ENCODE peak calls at places on chromosomes 11 and 22, in four cellular contexts. Q, X, Z and H are unnamed samples.

GRCh38 chr11:34165786-34166557 is 60.5 kb downstream of the NAT10 start:
- DNase-seq in Q (peak), X (no peak), Z (peak), H (no peak)

GRCh38 chr11:78417175-78417887 is at the start of gene GAB2:
- DNase-seq in X (no peak), Z (no peak), Q (no peak), H (no peak)

GRCh38 chr11:65492637-65493366 is 6.0 kb upstream of the MALAT1 start:
- DNase-seq in Q (peak), Z (no peak), X (peak), H (peak)

GRCh38 chr11:86490582-86490981 is 115.9 kb downstream of the CCDC81 start:
- DNase-seq in X (no peak), Z (no peak), Q (no peak), H (no peak)

GRCh38 chr11:112277937-112278336 is 17.3 kb upstream of the PLET1 start:
- DNase-seq in Z (no peak), Q (no peak), X (no peak), H (no peak)

GRCh38 chr22:26656896-26657851 is at the start of gene MIAT:
- DNase-seq in Q (no peak), X (peak), Z (no peak), H (no peak)

GRCh38 chr11:57311109-57311936 is 13.4 kb downstream of the TNKS1BP1 start:
- DNase-seq in X (peak), Q (peak), Z (peak), H (no peak)

GRCh38 chr11:125188021-125188420 is 23.5 kb downstream of the PKNOX2 start:
- DNase-seq in Q (no peak), Z (no peak), X (no peak), H (no peak)

GRCh38 chr22:42074153-42074750 is at the start of gene PHETA2:
- DNase-seq in Q (no peak), Z (no peak), X (peak), H (no peak)

GRCh38 chr22:41951898-41952474 is at the start of gene SMIM45:
- DNase-seq in X (no peak), Z (no peak), Q (no peak), H (peak)